ENCODE peak calls at places on chromosomes 6 and 20, in five cellular contexts. One of them, this sample, is unnamed.

GRCh38 chr6:114747995-114748625 is 405.3 kb upstream of the HS3ST5 start:
- DNase-seq in GM12892: no peak
- DNase-seq in GM12878: no peak
- DNase-seq in H1: no peak
- DNase-seq in K562: peak
- DNase-seq in this sample: peak

GRCh38 chr6:161013697-161014096 is 22.1 kb downstream of the MAP3K4 start:
- DNase-seq in GM12892: no peak
- DNase-seq in H1: no peak
- DNase-seq in GM12878: no peak
- DNase-seq in K562: no peak
- DNase-seq in this sample: no peak

GRCh38 chr6:28866342-28867077 is 57.3 kb downstream of the TRIM27 start:
- DNase-seq in GM12878: no peak
- DNase-seq in GM12892: no peak
- DNase-seq in K562: peak
- DNase-seq in H1: no peak
- DNase-seq in this sample: peak

GRCh38 chr6:2986722-2987196 is 12.9 kb upstream of the NQO2 start:
- DNase-seq in K562: no peak
- DNase-seq in GM12878: no peak
- DNase-seq in H1: no peak
- DNase-seq in GM12892: no peak
- DNase-seq in this sample: no peak

GRCh38 chr6:42507901-42508300 is 55.9 kb upstream of the UBR2 start:
- DNase-seq in GM12878: no peak
- DNase-seq in GM12892: no peak
- DNase-seq in K562: no peak
- DNase-seq in H1: no peak
- DNase-seq in this sample: no peak

GRCh38 chr20:44017905-44018683 is 103.4 kb downstream of the TOX2 start:
- DNase-seq in GM12892: no peak
- DNase-seq in H1: no peak
- DNase-seq in GM12878: no peak
- DNase-seq in K562: peak
- DNase-seq in this sample: no peak

GRCh38 chr20:38435555-38435939 is 419 bp upstream of the SNHG17 start:
- DNase-seq in GM12892: no peak
- DNase-seq in H1: no peak
- DNase-seq in GM12878: no peak
- DNase-seq in K562: no peak
- DNase-seq in this sample: no peak

GRCh38 chr20:43837856-43838702 is 76.6 kb upstream of the TOX2 start:
- DNase-seq in K562: no peak
- DNase-seq in H1: no peak
- DNase-seq in GM12878: no peak
- DNase-seq in GM12892: no peak
- DNase-seq in this sample: no peak

GRCh38 chr20:59618131-59618530 is 13.8 kb downstream of the PHACTR3 start:
- DNase-seq in GM12878: no peak
- DNase-seq in H1: no peak
- DNase-seq in K562: no peak
- DNase-seq in GM12892: no peak
- DNase-seq in this sample: no peak

GRCh38 chr6:150377211-150377781 is 8.5 kb downstream of the IYD start:
- DNase-seq in GM12878: no peak
- DNase-seq in H1: no peak
- DNase-seq in GM12892: no peak
- DNase-seq in K562: peak
- DNase-seq in this sample: no peak

GRCh38 chr6:24646771-24647170 is 780 bp upstream of the KIAA0319 start:
- DNase-seq in H1: no peak
- DNase-seq in K562: no peak
- DNase-seq in GM12892: no peak
- DNase-seq in GM12878: no peak
- DNase-seq in this sample: no peak

GRCh38 chr6:90788781-90789180 is 201.9 kb upstream of the MAP3K7 start:
- DNase-seq in H1: no peak
- DNase-seq in K562: no peak
- DNase-seq in GM12892: no peak
- DNase-seq in GM12878: no peak
- DNase-seq in this sample: no peak

GRCh38 chr6:134281388-134281787 is 36.5 kb downstream of the SGK1 start:
- DNase-seq in GM12892: no peak
- DNase-seq in H1: no peak
- DNase-seq in K562: no peak
- DNase-seq in GM12878: no peak
- DNase-seq in this sample: no peak

GRCh38 chr6:136244061-136244616 is 6.0 kb downstream of the MTFR2 start:
- DNase-seq in H1: no peak
- DNase-seq in GM12878: no peak
- DNase-seq in GM12892: no peak
- DNase-seq in K562: no peak
- DNase-seq in this sample: no peak

GRCh38 chr6:88165877-88166492 is at the start of gene CNR1:
- DNase-seq in GM12878: no peak
- DNase-seq in GM12892: peak
- DNase-seq in H1: no peak
- DNase-seq in K562: peak
- DNase-seq in this sample: peak

GRCh38 chr6:23735151-23735550 is 390.9 kb upstream of the NRSN1 start:
- DNase-seq in GM12878: no peak
- DNase-seq in GM12892: no peak
- DNase-seq in H1: no peak
- DNase-seq in K562: no peak
- DNase-seq in this sample: no peak

GRCh38 chr20:22535483-22535882 is 48.9 kb downstream of the FOXA2 start:
- DNase-seq in K562: no peak
- DNase-seq in H1: no peak
- DNase-seq in GM12878: no peak
- DNase-seq in GM12892: no peak
- DNase-seq in this sample: no peak

GRCh38 chr20:23231561-23232218 is 118.9 kb upstream of the NXT1 start:
- DNase-seq in GM12878: no peak
- DNase-seq in K562: no peak
- DNase-seq in H1: no peak
- DNase-seq in GM12892: no peak
- DNase-seq in this sample: no peak

GRCh38 chr6:151098166-151098565 is 141.6 kb upstream of the AKAP12 start:
- DNase-seq in GM12892: no peak
- DNase-seq in H1: no peak
- DNase-seq in GM12878: no peak
- DNase-seq in K562: no peak
- DNase-seq in this sample: no peak

GRCh38 chr6:6057442-6058053 is 50.8 kb upstream of the NRN1 start:
- DNase-seq in GM12892: no peak
- DNase-seq in H1: no peak
- DNase-seq in K562: peak
- DNase-seq in GM12878: peak
- DNase-seq in this sample: peak

GRCh38 chr6:149723771-149724417 is 6.0 kb upstream of the LATS1 start:
- DNase-seq in H1: no peak
- DNase-seq in GM12878: no peak
- DNase-seq in GM12892: no peak
- DNase-seq in K562: peak
- DNase-seq in this sample: peak

GRCh38 chr20:49507741-49508434 is 25.4 kb upstream of the KCNB1 start:
- DNase-seq in GM12878: no peak
- DNase-seq in H1: no peak
- DNase-seq in K562: no peak
- DNase-seq in GM12892: no peak
- DNase-seq in this sample: no peak

GRCh38 chr6:42402184-42402583 is 49.5 kb downstream of the TRERF1 start:
- DNase-seq in GM12878: peak
- DNase-seq in GM12892: peak
- DNase-seq in K562: no peak
- DNase-seq in H1: no peak
- DNase-seq in this sample: peak

GRCh38 chr6:5645275-5645674 is 361.4 kb downstream of the NRN1 start:
- DNase-seq in GM12878: no peak
- DNase-seq in K562: no peak
- DNase-seq in GM12892: no peak
- DNase-seq in H1: no peak
- DNase-seq in this sample: no peak

GRCh38 chr6:35089935-35090505 is 51.1 kb downstream of the TCP11 start:
- DNase-seq in GM12892: no peak
- DNase-seq in GM12878: no peak
- DNase-seq in H1: no peak
- DNase-seq in K562: no peak
- DNase-seq in this sample: peak

GRCh38 chr6:6724319-6725119 is 136.0 kb downstream of the LY86 start:
- DNase-seq in GM12878: no peak
- DNase-seq in H1: peak
- DNase-seq in GM12892: no peak
- DNase-seq in K562: peak
- DNase-seq in this sample: peak

GRCh38 chr20:49570828-49571552 is 3.1 kb upstream of the PTGIS start:
- DNase-seq in H1: no peak
- DNase-seq in GM12878: no peak
- DNase-seq in GM12892: no peak
- DNase-seq in K562: no peak
- DNase-seq in this sample: no peak

GRCh38 chr20:21503345-21503744 is 10.5 kb downstream of the NKX2-2 start:
- DNase-seq in H1: no peak
- DNase-seq in GM12892: no peak
- DNase-seq in K562: no peak
- DNase-seq in GM12878: peak
- DNase-seq in this sample: peak

GRCh38 chr6:129598244-129599187 is 111.5 kb downstream of the ARHGAP18 start:
- DNase-seq in H1: no peak
- DNase-seq in GM12878: peak
- DNase-seq in GM12892: no peak
- DNase-seq in K562: peak
- DNase-seq in this sample: no peak

GRCh38 chr20:37081717-37082289 is 14.0 kb downstream of the RBL1 start:
- DNase-seq in H1: no peak
- DNase-seq in GM12892: no peak
- DNase-seq in K562: no peak
- DNase-seq in GM12878: no peak
- DNase-seq in this sample: no peak

GRCh38 chr20:62926229-62927127 is at the start of gene DIDO1:
- DNase-seq in H1: no peak
- DNase-seq in GM12892: peak
- DNase-seq in K562: peak
- DNase-seq in GM12878: peak
- DNase-seq in this sample: peak

GRCh38 chr6:164039954-164040375 is 625.4 kb downstream of the QKI start:
- DNase-seq in H1: no peak
- DNase-seq in K562: peak
- DNase-seq in GM12878: no peak
- DNase-seq in GM12892: peak
- DNase-seq in this sample: no peak

GRCh38 chr6:164040994-164041393 is 626.5 kb downstream of the QKI start:
- DNase-seq in GM12878: no peak
- DNase-seq in K562: no peak
- DNase-seq in GM12892: no peak
- DNase-seq in H1: no peak
- DNase-seq in this sample: no peak

GRCh38 chr6:164034602-164035140 is 620.2 kb downstream of the QKI start:
- DNase-seq in K562: no peak
- DNase-seq in GM12892: no peak
- DNase-seq in GM12878: no peak
- DNase-seq in H1: no peak
- DNase-seq in this sample: no peak

GRCh38 chr6:164037165-164037564 is 622.6 kb downstream of the QKI start:
- DNase-seq in K562: no peak
- DNase-seq in H1: no peak
- DNase-seq in GM12878: no peak
- DNase-seq in GM12892: no peak
- DNase-seq in this sample: no peak

GRCh38 chr6:164035912-164036485 is 621.5 kb downstream of the QKI start:
- DNase-seq in H1: no peak
- DNase-seq in K562: no peak
- DNase-seq in GM12878: no peak
- DNase-seq in GM12892: no peak
- DNase-seq in this sample: no peak
- TF ChIP-seq TAF1 in H1: no peak
- TF ChIP-seq TAF1 in K562: no peak
- TF ChIP-seq TAF1 in GM12878: no peak
- TF ChIP-seq TAF1 in GM12892: no peak
- TF ChIP-seq TAF1 in this sample: no peak

GRCh38 chr20:45358282-45359068 is 4.5 kb upstream of the SYS1 start:
- DNase-seq in H1: no peak
- DNase-seq in GM12878: no peak
- DNase-seq in GM12892: no peak
- DNase-seq in K562: peak
- DNase-seq in this sample: no peak
- TF ChIP-seq POLR2A in H1: no peak
- TF ChIP-seq POLR2A in GM12878: no peak
- TF ChIP-seq POLR2A in GM12892: no peak
- TF ChIP-seq POLR2A in K562: no peak
- TF ChIP-seq POLR2A in this sample: no peak

DNA sequence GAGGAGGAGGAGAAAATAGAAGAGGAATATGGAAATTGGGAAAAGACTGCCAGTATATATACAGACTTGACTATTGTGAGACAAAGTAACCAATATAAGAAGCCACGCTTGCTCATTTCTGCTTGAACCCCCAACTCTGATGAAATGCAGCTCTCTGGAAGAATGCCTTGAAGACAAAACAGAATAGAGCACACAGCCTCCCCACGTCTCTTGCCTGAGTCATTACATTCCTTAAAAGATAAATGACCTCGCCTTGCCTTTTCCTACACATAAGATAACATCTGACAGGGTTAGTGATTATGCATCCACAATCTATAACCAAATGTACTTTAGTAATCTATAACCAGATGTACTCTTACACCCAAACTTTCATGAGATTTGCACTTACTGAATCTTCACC is 141.1 kb upstream of the EEF1E1 start:
- DNase-seq in H1: no peak
- DNase-seq in K562: no peak
- DNase-seq in GM12878: no peak
- DNase-seq in GM12892: no peak
- DNase-seq in this sample: no peak
- TF ChIP-seq TAF1 in H1: no peak
- TF ChIP-seq TAF1 in K562: no peak
- TF ChIP-seq TAF1 in GM12878: no peak
- TF ChIP-seq TAF1 in GM12892: no peak
- TF ChIP-seq TAF1 in this sample: no peak

DNA sequence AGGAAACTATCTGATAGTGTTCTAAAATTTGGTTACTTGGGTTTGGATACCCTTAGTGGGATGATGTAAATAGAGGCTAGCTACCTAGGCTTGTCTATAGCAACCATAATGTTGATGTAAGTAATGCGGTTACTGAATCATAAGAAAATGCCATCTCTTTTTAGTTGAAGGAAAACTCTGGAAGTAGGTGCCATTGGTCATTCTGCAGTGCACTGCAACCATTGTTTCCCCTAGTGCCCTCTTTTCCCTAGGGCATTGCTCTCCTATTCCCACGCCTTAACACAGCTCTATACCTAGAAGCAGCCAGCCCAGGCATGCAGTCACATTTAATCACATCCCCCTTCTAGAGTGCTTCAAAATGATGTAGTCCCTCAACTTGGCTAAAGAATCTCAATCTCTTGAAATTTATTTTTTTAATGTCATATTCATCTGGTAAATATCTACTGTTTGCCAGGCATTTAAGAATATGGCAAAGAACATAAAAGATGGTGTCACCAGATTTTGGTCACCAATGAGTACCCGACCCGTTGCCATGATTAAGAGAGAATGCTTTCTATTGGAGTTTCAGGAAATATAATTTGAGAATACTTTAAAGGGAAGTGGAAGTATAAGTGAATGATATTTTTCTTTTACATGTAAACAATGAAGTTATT is 10.4 kb downstream of the LOC128125822 start:
- DNase-seq in H1: no peak
- DNase-seq in GM12878: no peak
- DNase-seq in GM12892: no peak
- DNase-seq in K562: no peak
- DNase-seq in this sample: no peak
- TF ChIP-seq POLR2A in H1: peak
- TF ChIP-seq POLR2A in GM12878: peak
- TF ChIP-seq POLR2A in GM12892: peak
- TF ChIP-seq POLR2A in K562: no peak
- TF ChIP-seq POLR2A in this sample: peak

This sample was measured in GM12891.